ENCODE peak calls at places on chromosome 1, in seven cellular contexts. E is AG04450, V is H9, M is left ventricle myocardium inferior, P is cardiac muscle cell, J is PC-3, T is A673. L is an unnamed sample.

GRCh38 chr1:205312866-205313680 is 8.5 kb downstream of the NUAK2 start:
- DNase-seq in T (no peak), E (no peak), J (no peak), V (no peak), P (no peak), M (no peak), L (no peak)

GRCh38 chr1:248324468-248324867 is at the start of gene OR2M7:
- DNase-seq in V (no peak), P (no peak), T (no peak), E (no peak), J (no peak), M (no peak), L (no peak)

GRCh38 chr1:183164963-183165362 is 21.1 kb upstream of the LAMC2 start:
- DNase-seq in P (no peak), M (no peak), J (peak; percentile 27), V (no peak), T (no peak), E (no peak), L (no peak)

GRCh38 chr1:20430355-20431290 is 55.4 kb downstream of the CAMK2N1 start:
- DNase-seq in E (no peak), J (peak; percentile 47), P (peak; percentile 38), V (peak; percentile 88), T (peak; percentile 53), M (no peak), L (no peak)

GRCh38 chr1:167526659-167527383 is 8.5 kb upstream of the CD247 start:
- DNase-seq in T (no peak), P (no peak), V (no peak), J (no peak), M (no peak), E (no peak), L (no peak)

GRCh38 chr1:159934136-159935039 is 9.1 kb upstream of the TAGLN2 start:
- DNase-seq in J (no peak), M (no peak), V (no peak), P (no peak), T (no peak), E (no peak), L (no peak)

GRCh38 chr1:163093579-163093978 is 24.4 kb downstream of the RGS4 start:
- DNase-seq in E (no peak), P (no peak), J (no peak), V (no peak), T (no peak), M (no peak), L (no peak)

GRCh38 chr1:71462247-71462646 is 381.4 kb upstream of the ZRANB2 start:
- DNase-seq in M (no peak), E (no peak), J (no peak), P (no peak), T (no peak), V (peak; percentile 87), L (no peak)

GRCh38 chr1:84163123-84164038 is 19.3 kb downstream of the PRKACB start:
- DNase-seq in P (peak; percentile 21), M (no peak), E (no peak), T (no peak), J (no peak), V (no peak), L (no peak)

GRCh38 chr1:202708456-202709275 is 1.6 kb downstream of the SYT2 start:
- DNase-seq in V (no peak), P (no peak), J (no peak), T (no peak), E (no peak), M (no peak), L (no peak)

GRCh38 chr1:187264995-187265602 is 436.4 kb downstream of the PLA2G4A start:
- DNase-seq in P (peak; percentile 72), E (peak; percentile 55), T (peak; percentile 80), V (peak; percentile 49), J (peak; percentile 68), M (no peak), L (peak; percentile 15)

GRCh38 chr1:25520446-25521061 is 22.9 kb upstream of the LDLRAP1 start:
- DNase-seq in J (peak; percentile 70), T (peak; percentile 68), M (peak; percentile 62), P (peak; percentile 77), E (peak; percentile 39), V (no peak), L (peak; percentile 50)

GRCh38 chr1:18157968-18158367 is 50.4 kb downstream of the IGSF21 start:
- DNase-seq in E (no peak), V (no peak), T (no peak), M (no peak), J (no peak), P (no peak), L (no peak)

GRCh38 chr1:84247425-84248220 is 53.9 kb upstream of the SAMD13 start:
- DNase-seq in V (no peak), M (no peak), P (peak; percentile 60), J (peak; percentile 98), T (no peak), E (peak; percentile 76), L (peak; percentile 92)

GRCh38 chr1:232477728-232478127 is 152.2 kb downstream of the SIPA1L2 start:
- DNase-seq in J (peak; percentile 99), M (no peak), E (peak; percentile 79), T (no peak), P (peak; percentile 87), V (no peak), L (peak; percentile 36)

GRCh38 chr1:225652726-225653462 is at the start of gene ENAH:
- DNase-seq in P (peak; percentile 90), M (peak; percentile 89), J (peak; percentile 88), E (no peak), T (peak; percentile 92), V (peak; percentile 84), L (peak; percentile 62)

GRCh38 chr1:178086294-178087255 is 7.3 kb upstream of the RASAL2 start:
- DNase-seq in T (no peak), M (no peak), P (peak; percentile 46), E (no peak), V (no peak), J (no peak), L (peak; percentile 30)

GRCh38 chr1:230827081-230827681 is 41.1 kb downstream of the C1orf198 start:
- DNase-seq in V (no peak), E (no peak), P (peak; percentile 36), T (no peak), M (no peak), J (peak; percentile 15), L (no peak)

GRCh38 chr1:105294838-105295237 is 1545.1 kb downstream of the AMY1C start:
- DNase-seq in P (no peak), M (no peak), T (peak; percentile 17), E (no peak), J (no peak), V (no peak), L (no peak)

GRCh38 chr1:183993132-183993531 is 44.4 kb downstream of the COLGALT2 start:
- DNase-seq in V (no peak), P (no peak), E (no peak), T (no peak), M (no peak), J (peak; percentile 57), L (no peak)

GRCh38 chr1:73671530-73671929 is 526.4 kb downstream of the LRRIQ3 start:
- DNase-seq in E (no peak), M (no peak), V (no peak), T (no peak), J (no peak), P (no peak), L (no peak)

GRCh38 chr1:73673980-73674379 is 524.0 kb downstream of the LRRIQ3 start:
- DNase-seq in M (no peak), T (peak; percentile 63), V (no peak), E (no peak), J (no peak), P (no peak), L (no peak)

DNA sequence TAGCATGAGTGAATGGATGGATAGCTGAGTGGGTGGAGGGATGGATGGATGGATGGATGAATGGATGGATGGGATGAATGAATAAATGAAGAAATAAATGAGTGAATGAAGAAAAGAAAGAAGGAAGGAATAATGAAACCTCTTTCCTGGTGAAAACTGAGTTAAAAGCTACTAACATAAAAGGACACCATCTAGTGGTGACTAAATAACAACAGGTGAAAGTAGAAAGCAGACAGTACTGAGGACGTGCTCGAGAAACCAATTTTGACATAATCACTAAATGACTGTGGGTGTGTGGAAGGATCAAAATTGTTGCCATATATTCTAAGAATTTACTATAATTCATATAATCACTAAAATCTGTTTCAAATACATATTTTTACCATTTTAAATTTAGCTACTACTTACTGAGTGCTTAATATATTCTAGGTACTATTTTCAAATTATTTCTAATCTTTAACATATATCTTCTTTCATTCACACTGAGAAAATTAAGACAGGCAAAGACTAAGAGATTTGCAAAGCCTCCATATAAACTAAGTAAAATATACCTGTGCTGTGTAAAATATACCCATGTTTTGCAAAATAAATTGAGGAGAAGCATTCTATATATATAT is 522.9 kb downstream of the LRRIQ3 start:
- DNase-seq in E (no peak), T (peak; percentile 45), V (no peak), P (peak; percentile 6), M (no peak), J (peak; percentile 20), L (no peak)
- TF ChIP-seq CTCF in E (peak; percentile 40), T (peak; percentile 70), V (peak; percentile 73), P (peak; percentile 35), M (peak; percentile 62), J (peak; percentile 72), L (peak; percentile 74)

GRCh38 chr1:94528271-94528670 is 13.3 kb downstream of the F3 start:
- DNase-seq in P (no peak), T (peak; percentile 37), V (no peak), E (no peak), M (no peak), J (no peak), L (peak; percentile 57)
- TF ChIP-seq CTCF in P (no peak), T (peak; percentile 26), V (peak; percentile 35), E (no peak), M (no peak), J (peak; percentile 12), L (peak; percentile 39)

DNA sequence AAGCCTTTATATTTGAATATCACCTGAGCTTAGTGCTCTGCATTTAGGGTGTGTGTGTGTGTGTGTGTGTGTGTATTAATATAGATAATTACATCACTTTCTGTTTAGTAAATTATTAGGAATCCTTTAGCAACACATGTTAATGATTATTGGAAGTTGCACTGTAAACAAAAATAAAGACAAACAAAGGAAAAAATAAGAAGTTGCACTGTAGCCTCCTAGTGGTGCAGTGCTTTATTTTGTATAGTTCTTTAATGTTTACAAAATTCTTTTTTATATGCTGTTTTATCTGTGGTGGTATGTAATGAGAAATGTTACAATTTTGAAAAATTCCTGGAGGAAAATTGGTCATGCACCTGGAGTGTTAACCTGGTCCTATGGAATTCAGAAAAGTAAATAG is 69.2 kb downstream of the UBE4B start:
- DNase-seq in P (no peak), V (no peak), E (no peak), M (no peak), T (no peak), J (no peak), L (no peak)
- TF ChIP-seq CTCF in P (peak; percentile 6), V (peak; percentile 35), E (peak; percentile 36), M (peak; percentile 15), T (no peak), J (peak; percentile 50), L (peak; percentile 67)

GRCh38 chr1:223248787-223249175 is 105.7 kb upstream of the TLR5 start:
- DNase-seq in J (no peak), M (no peak), T (no peak), E (no peak), P (no peak), V (no peak), L (no peak)

GRCh38 chr1:223245983-223246382 is 102.9 kb upstream of the TLR5 start:
- DNase-seq in P (no peak), M (no peak), V (no peak), T (no peak), E (no peak), J (no peak), L (no peak)

GRCh38 chr1:223246468-223246867 is 103.4 kb upstream of the TLR5 start:
- DNase-seq in V (peak; percentile 8), E (no peak), T (no peak), J (no peak), M (no peak), P (no peak), L (no peak)

GRCh38 chr1:223249854-223250631 is 107.0 kb upstream of the TLR5 start:
- DNase-seq in T (no peak), E (no peak), P (no peak), V (no peak), M (no peak), J (no peak), L (no peak)

GRCh38 chr1:223248001-223248786 is 105.1 kb upstream of the TLR5 start:
- DNase-seq in M (no peak), P (no peak), J (no peak), T (no peak), V (peak; percentile 7), E (no peak), L (no peak)
- TF ChIP-seq CTCF in M (no peak), P (no peak), J (no peak), T (no peak), V (no peak), E (no peak), L (no peak)

L was measured in HFFc6.